ENCODE peak calls at places on chromosomes 7 and 10, in nine cellular contexts. K is Panc1, Q is hepatocyte, A is upper lobe of right lung, H is heart left ventricle, R is stomach, M is endothelial cell, O is IMR-90, J is AG04450. P is an unnamed sample.

GRCh38 chr10:21427804-21428481 is 97.5 kb downstream of the SKIDA1 start:
- DNase-seq in K (no peak), Q (no peak), A (no peak), H (no peak), R (no peak), M (no peak), O (peak), J (no peak), P (no peak)

GRCh38 chr7:139232893-139233292 is 1.9 kb downstream of the UBN2 start:
- DNase-seq in K (peak), Q (no peak), A (no peak), H (no peak), R (no peak), M (no peak), O (peak), J (peak), P (no peak)

GRCh38 chr7:35268953-35269352 is 15.1 kb upstream of the TBX20 start:
- DNase-seq in K (no peak), Q (no peak), A (no peak), H (no peak), R (no peak), M (no peak), O (no peak), J (no peak), P (no peak)

GRCh38 chr10:53013201-53013808 is 240.7 kb upstream of the MBL2 start:
- DNase-seq in K (no peak), Q (no peak), A (no peak), H (no peak), R (no peak), M (no peak), O (no peak), J (no peak), P (no peak)

GRCh38 chr7:47350425-47350824 is 231.5 kb downstream of the TNS3 start:
- DNase-seq in K (no peak), Q (no peak), A (peak), H (no peak), R (peak), M (no peak), O (no peak), J (no peak), P (no peak)

GRCh38 chr7:95396136-95397032 is at the start of gene PON3:
- DNase-seq in K (peak), Q (no peak), A (peak), H (no peak), R (peak), M (peak), O (no peak), J (no peak), P (no peak)

GRCh38 chr10:45373003-45373782 is 823 bp upstream of the ALOX5 start:
- DNase-seq in K (no peak), Q (peak), A (peak), H (no peak), R (no peak), M (peak), O (no peak), J (no peak), P (no peak)

GRCh38 chr7:26549281-26549943 is 257.8 kb downstream of the SNX10 start:
- DNase-seq in K (no peak), Q (no peak), A (no peak), H (no peak), R (peak), M (no peak), O (no peak), J (no peak), P (no peak)

GRCh38 chr7:43248961-43249807 is 136.7 kb downstream of the HECW1 start:
- DNase-seq in K (peak), Q (no peak), A (peak), H (no peak), R (peak), M (no peak), O (peak), J (peak), P (no peak)

GRCh38 chr10:78905015-78905939 is 163.5 kb upstream of the ZMIZ1 start:
- DNase-seq in K (no peak), Q (no peak), A (no peak), H (no peak), R (peak), M (no peak), O (no peak), J (no peak), P (no peak)

GRCh38 chr7:40848541-40849221 is 713.9 kb downstream of the SUGCT start:
- DNase-seq in K (no peak), Q (no peak), A (no peak), H (no peak), R (no peak), M (no peak), O (peak), J (no peak), P (no peak)

GRCh38 chr7:3301831-3302618 is 973 bp downstream of the SDK1 start:
- DNase-seq in K (peak), Q (peak), A (no peak), H (no peak), R (no peak), M (peak), O (peak), J (no peak), P (peak)

GRCh38 chr7:153858335-153858734 is 193.9 kb upstream of the DPP6 start:
- DNase-seq in K (no peak), Q (no peak), A (no peak), H (no peak), R (no peak), M (no peak), O (no peak), J (no peak), P (peak)

GRCh38 chr7:82343-83155 is 109.8 kb upstream of the FAM20C start:
- DNase-seq in K (no peak), Q (peak), A (no peak), H (no peak), R (peak), M (no peak), O (no peak), J (no peak), P (no peak)

GRCh38 chr7:128940494-128941322 is 3.0 kb downstream of the IRF5 start:
- DNase-seq in K (no peak), Q (no peak), A (peak), H (peak), R (peak), M (no peak), O (no peak), J (no peak), P (no peak)

GRCh38 chr7:142632291-142633134 is 116.8 kb upstream of the PRSS1 start:
- DNase-seq in K (peak), Q (peak), A (no peak), H (peak), R (peak), M (peak), O (peak), J (no peak), P (peak)

GRCh38 chr7:859368-860030 is 16.9 kb upstream of the GET4 start:
- DNase-seq in K (no peak), Q (no peak), A (no peak), H (no peak), R (no peak), M (no peak), O (no peak), J (no peak), P (no peak)

GRCh38 chr7:77696643-77697534 is 630 bp downstream of the RSBN1L start:
- DNase-seq in K (no peak), Q (peak), A (peak), H (peak), R (peak), M (peak), O (peak), J (no peak), P (no peak)

GRCh38 chr7:138898255-138898654 is 82.9 kb downstream of the KIAA1549 start:
- DNase-seq in K (no peak), Q (no peak), A (no peak), H (no peak), R (no peak), M (no peak), O (no peak), J (no peak), P (no peak)

GRCh38 chr7:527723-528122 is 8.1 kb upstream of the PDGFA start:
- DNase-seq in K (no peak), Q (no peak), A (no peak), H (no peak), R (no peak), M (no peak), O (no peak), J (no peak), P (no peak)

GRCh38 chr10:63166742-63167258 is 33.7 kb downstream of the NRBF2 start:
- DNase-seq in K (peak), Q (peak), A (no peak), H (no peak), R (no peak), M (peak), O (peak), J (peak), P (peak)

GRCh38 chr7:105013818-105014724 is at the start of gene KMT2E:
- DNase-seq in K (no peak), Q (peak), A (peak), H (peak), R (peak), M (peak), O (peak), J (peak), P (peak)

GRCh38 chr7:102030696-102031095 is 213.3 kb downstream of the CUX1 start:
- DNase-seq in K (no peak), Q (no peak), A (peak), H (peak), R (no peak), M (no peak), O (no peak), J (no peak), P (no peak)

GRCh38 chr7:80428161-80429054 is 83.5 kb downstream of the GNAT3 start:
- DNase-seq in K (peak), Q (peak), A (no peak), H (no peak), R (no peak), M (peak), O (peak), J (no peak), P (peak)

DNA sequence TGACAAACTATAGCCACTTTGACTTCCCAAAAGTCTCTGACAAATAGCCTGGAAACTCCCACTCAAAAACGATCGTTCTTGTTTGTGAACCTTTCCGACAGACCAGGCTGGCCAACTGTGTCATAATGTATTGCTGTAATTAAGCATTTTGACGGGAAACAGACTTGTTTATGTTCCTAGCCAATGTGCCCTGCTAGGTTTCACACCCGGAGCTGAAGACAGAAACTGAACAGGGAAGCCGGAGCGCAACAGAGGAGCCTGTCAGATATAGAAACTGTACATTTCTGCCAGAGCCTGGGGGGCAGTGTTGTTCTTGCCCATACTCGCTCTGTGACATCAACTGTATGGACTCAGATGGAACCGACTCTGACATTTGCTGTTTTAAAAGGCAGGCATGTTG is 55.3 kb upstream of the C7orf33 start:
- DNase-seq in K (no peak), Q (peak), A (no peak), H (no peak), R (no peak), M (no peak), O (no peak), J (no peak), P (no peak)
- TF ChIP-seq CTCF in K (no peak), Q (peak), A (no peak), H (no peak), R (no peak), M (no peak), O (no peak), J (no peak), P (no peak)

GRCh38 chr7:111855842-111856227 is 293.5 kb upstream of the IMMP2L start:
- DNase-seq in K (no peak), Q (peak), A (no peak), H (no peak), R (no peak), M (peak), O (peak), J (no peak), P (no peak)
- TF ChIP-seq CTCF in K (no peak), Q (peak), A (no peak), H (no peak), R (no peak), M (no peak), O (peak), J (peak), P (peak)

GRCh38 chr7:158829342-158830210 is at the start of gene ESYT2:
- DNase-seq in K (peak), Q (peak), A (peak), H (peak), R (peak), M (peak), O (peak), J (peak), P (peak)
- TF ChIP-seq CTCF in K (peak), Q (peak), A (peak), H (no peak), R (no peak), M (no peak), O (peak), J (peak), P (peak)

DNA sequence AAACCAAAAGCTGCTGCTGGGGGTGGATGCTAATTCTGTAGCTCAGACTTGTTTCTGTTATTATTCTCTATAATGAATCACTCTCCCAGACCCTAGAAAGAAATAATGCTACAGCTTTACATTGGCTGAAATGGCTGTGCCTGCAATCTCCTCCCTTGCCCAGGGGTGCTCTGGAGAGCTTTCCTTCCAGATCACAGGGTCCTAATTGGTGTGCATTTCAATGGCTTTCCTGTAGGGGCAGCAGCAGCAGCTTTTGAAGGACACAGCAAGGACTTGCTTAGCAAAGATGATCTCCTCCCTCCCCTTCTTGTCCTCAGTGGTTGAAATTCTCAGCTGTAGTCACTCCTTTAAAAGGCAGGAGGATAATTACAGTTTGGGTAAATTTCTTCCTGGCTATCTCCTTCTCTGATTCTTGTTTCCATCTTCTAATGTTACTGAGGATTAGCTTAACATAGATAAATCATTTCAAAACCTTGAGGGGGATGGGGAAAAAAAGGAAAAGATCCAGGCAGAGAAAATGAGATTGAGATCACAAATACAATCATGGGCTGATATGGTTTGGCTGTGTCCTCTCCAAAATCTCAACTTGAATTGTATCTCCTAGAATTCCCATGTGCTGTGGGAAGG is 120.2 kb upstream of the CTTNBP2 start:
- DNase-seq in K (peak), Q (peak), A (no peak), H (no peak), R (no peak), M (peak), O (peak), J (no peak), P (peak)
- TF ChIP-seq CTCF in K (peak), Q (peak), A (peak), H (peak), R (peak), M (peak), O (peak), J (peak), P (peak)

GRCh38 chr7:148296994-148297644 is 293.4 kb upstream of the C7orf33 start:
- DNase-seq in K (no peak), Q (no peak), A (no peak), H (no peak), R (no peak), M (no peak), O (no peak), J (no peak), P (no peak)
- TF ChIP-seq CTCF in K (peak), Q (no peak), A (no peak), H (no peak), R (no peak), M (peak), O (no peak), J (no peak), P (no peak)